ENCODE peak calls at places on chromosome 11, in eight cellular contexts. Y is HFF-Myc; W is A549; I is CD8-positive, alpha-beta T cell; L is GM12864; D is heart right ventricle; B is IMR-90; G is RWPE2. V is an unnamed sample.

GRCh38 chr11:2565447-2566222 is 120.8 kb downstream of the KCNQ1 start:
- DNase-seq in W (no peak), I (no peak), D (peak; percentile 6), Y (no peak), B (no peak), G (no peak), L (no peak), V (no peak)

GRCh38 chr11:17774232-17775034 is 39.9 kb downstream of the KCNC1 start:
- DNase-seq in I (no peak), Y (no peak), G (peak; percentile 51), L (no peak), W (no peak), D (no peak), B (no peak), V (no peak)

GRCh38 chr11:117618956-117619355 is 178.1 kb downstream of the DSCAML1 start:
- DNase-seq in W (no peak), G (no peak), I (no peak), Y (no peak), D (no peak), L (no peak), B (no peak), V (no peak)

GRCh38 chr11:12160680-12161079 is 50.3 kb downstream of the MICAL2 start:
- DNase-seq in W (no peak), D (no peak), B (peak; percentile 30), L (no peak), G (no peak), Y (no peak), I (no peak), V (no peak)

GRCh38 chr11:108886608-108887007 is 221.7 kb downstream of the DDX10 start:
- DNase-seq in G (no peak), L (no peak), D (no peak), I (no peak), Y (no peak), W (no peak), B (peak; percentile 45), V (peak; percentile 72)

GRCh38 chr11:126339073-126339865 is 16.2 kb upstream of the ST3GAL4 start:
- DNase-seq in I (no peak), L (no peak), B (peak; percentile 73), D (no peak), G (peak; percentile 22), W (no peak), Y (no peak), V (no peak)

GRCh38 chr11:82195251-82195650 is 538.4 kb downstream of the FAM181B start:
- DNase-seq in W (no peak), L (no peak), B (no peak), G (no peak), D (no peak), I (no peak), Y (no peak), V (no peak)

GRCh38 chr11:34056672-34057071 is 5.1 kb downstream of the CAPRIN1 start:
- DNase-seq in L (no peak), D (no peak), W (no peak), B (no peak), G (no peak), I (no peak), Y (no peak), V (no peak)

GRCh38 chr11:110000858-110001257 is 92.3 kb upstream of the ZC3H12C start:
- DNase-seq in I (no peak), B (no peak), W (no peak), G (no peak), Y (no peak), L (no peak), D (no peak), V (no peak)

GRCh38 chr11:95686265-95686664 is 103.3 kb downstream of the FAM76B start:
- DNase-seq in W (no peak), L (no peak), I (no peak), D (no peak), Y (no peak), B (no peak), G (no peak), V (no peak)

GRCh38 chr11:92136792-92137191 is 87.8 kb upstream of the FAT3 start:
- DNase-seq in B (no peak), L (no peak), W (no peak), I (no peak), Y (no peak), G (no peak), D (no peak), V (no peak)

GRCh38 chr11:59097113-59097708 is 9.8 kb upstream of the FAM111B start:
- DNase-seq in B (peak; percentile 62), G (no peak), Y (peak; percentile 7), I (peak; percentile 73), D (peak; percentile 23), L (no peak), W (no peak), V (peak; percentile 67)

GRCh38 chr11:17388609-17389204 is at the start of gene KCNJ11:
- DNase-seq in L (no peak), G (no peak), Y (no peak), W (peak; percentile 29), I (no peak), B (no peak), D (no peak), V (no peak)

DNA sequence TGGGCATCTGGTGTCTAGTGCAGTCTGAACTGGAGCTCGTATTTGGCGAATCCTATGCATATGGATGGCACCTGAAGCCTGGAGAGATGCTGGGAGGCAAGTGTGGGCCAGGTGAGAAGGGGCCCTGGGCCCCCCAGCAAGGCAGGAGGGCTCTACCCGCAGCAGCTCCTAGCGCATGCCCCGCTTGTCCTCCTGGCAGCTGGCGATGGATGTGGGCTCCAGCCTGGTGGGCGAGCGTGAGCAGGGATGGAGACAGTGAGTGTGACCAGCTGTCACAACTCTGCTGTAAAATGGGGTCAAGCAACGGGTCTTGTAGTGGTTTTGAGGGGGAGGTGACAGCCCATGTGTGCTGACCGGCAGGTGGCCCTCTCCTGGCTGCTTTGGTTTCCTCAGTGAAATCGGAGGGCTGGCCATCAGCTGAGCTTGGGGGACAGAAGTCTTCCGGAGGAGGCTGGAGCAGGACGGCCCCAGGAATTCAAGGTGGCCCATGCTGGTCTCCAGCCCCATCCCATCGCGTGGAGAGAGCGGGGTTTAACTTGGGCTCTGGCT is 12.0 kb downstream of the FRMD8 start:
- DNase-seq in W (no peak), B (no peak), Y (no peak), I (no peak), D (no peak), L (no peak), G (no peak), V (no peak)
- TF ChIP-seq CTCF in W (no peak), B (no peak), Y (no peak), I (no peak), D (no peak), L (no peak), G (no peak), V (no peak)

GRCh38 chr11:114075891-114076441 is 16.5 kb downstream of the ZBTB16 start:
- DNase-seq in G (no peak), D (no peak), Y (no peak), B (peak; percentile 24), L (no peak), W (peak; percentile 46), I (no peak), V (peak; percentile 89)
- H3K4me3 ChIP-seq in G (no peak overlapping the region), D (no peak overlapping the region), Y (no peak overlapping the region), B (no peak overlapping the region), L (no peak overlapping the region), W (no peak overlapping the region), I (no peak overlapping the region), V (no peak overlapping the region)

GRCh38 chr11:106076923-106077608 is at the start of gene KBTBD3:
- DNase-seq in W (peak; percentile 71), L (peak; percentile 98), G (peak; percentile 99), D (peak; percentile 98), B (peak; percentile 99), Y (peak; percentile 99), I (peak; percentile 98), V (peak; percentile 100)
- TF ChIP-seq CTCF in W (peak; percentile 32), L (peak; percentile 66), G (peak; percentile 70), D (no peak), B (no peak), Y (peak; percentile 40), I (peak; percentile 62), V (peak; percentile 42)

GRCh38 chr11:567629-568258 is 7.0 kb downstream of the RASSF7 start:
- DNase-seq in Y (no peak), I (no peak), W (no peak), D (no peak), L (no peak), B (no peak), G (no peak), V (no peak)

GRCh38 chr11:565921-566509 is 5.2 kb downstream of the RASSF7 start:
- DNase-seq in B (no peak), D (no peak), L (no peak), Y (no peak), I (no peak), W (no peak), G (no peak), V (no peak)

GRCh38 chr11:568306-569259 is 7.7 kb upstream of the PHRF1 start:
- DNase-seq in B (peak; percentile 89), D (peak; percentile 95), W (peak; percentile 97), L (peak; percentile 70), Y (peak; percentile 39), G (peak; percentile 92), I (peak; percentile 95), V (peak; percentile 88)

GRCh38 chr11:569273-569885 is 6.9 kb upstream of the PHRF1 start:
- DNase-seq in Y (no peak), B (no peak), I (no peak), G (no peak), L (no peak), W (no peak), D (peak; percentile 78), V (no peak)

DNA sequence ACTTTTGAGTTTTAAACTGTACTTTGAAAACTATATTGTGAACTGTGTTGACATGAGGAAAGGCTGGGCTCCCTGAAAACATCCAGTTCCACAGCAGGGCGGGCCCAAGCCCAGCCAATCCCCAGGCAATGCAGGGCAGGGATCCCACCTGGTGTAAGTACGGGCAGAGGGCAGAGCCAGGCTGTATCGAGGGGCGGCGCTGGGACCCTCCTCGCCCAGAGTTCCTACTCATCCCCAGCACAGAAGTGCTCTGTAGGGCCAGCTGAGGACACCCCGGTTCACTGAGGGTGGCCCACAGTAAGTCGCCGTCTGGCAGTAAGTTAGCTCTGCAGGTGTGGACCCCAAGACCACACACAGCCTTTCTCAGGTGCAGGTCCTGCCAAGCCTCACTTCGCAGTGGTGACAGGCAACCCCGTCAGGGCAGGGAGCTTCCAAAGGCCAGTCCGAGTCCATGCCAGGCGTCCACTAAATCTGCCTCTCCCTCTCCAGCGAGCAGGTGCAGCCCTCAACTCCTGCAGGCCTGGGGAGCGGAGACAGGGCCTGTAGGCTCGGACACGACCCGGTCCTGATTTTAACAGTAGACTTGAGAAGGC is 6.4 kb downstream of the RASSF7 start:
- DNase-seq in G (no peak), L (no peak), I (no peak), D (no peak), W (no peak), B (no peak), Y (no peak), V (no peak)
- H3K4me3 ChIP-seq in G (peak overlapping the region; percentile 88), L (peak overlapping the region; percentile 90), I (no peak overlapping the region), D (no peak overlapping the region), W (no peak overlapping the region), B (peak overlapping the region; percentile 100), Y (no peak overlapping the region), V (peak overlapping the region; percentile 94)

GRCh38 chr11:86214710-86215109 is 29.8 kb upstream of the EED start:
- DNase-seq in G (no peak), L (peak; percentile 73), Y (no peak), B (no peak), W (no peak), D (no peak), I (no peak), V (no peak)
- TF ChIP-seq CTCF in G (no peak), L (no peak), Y (peak; percentile 5), B (no peak), W (no peak), D (no peak), I (no peak), V (peak; percentile 26)

V was measured in cardiac fibroblast.